ENCODE peak calls at places on chromosomes 11 and 22, in five cellular contexts. C, E, O, B and Z are unnamed samples.

GRCh38 chr11:68686486-68686885 is 2.1 kb downstream of the GAL start:
- DNase-seq in O (no peak), B (no peak), E (no peak), C (no peak), Z (no peak)

GRCh38 chr22:24423519-24424000 is 3.8 kb upstream of the ADORA2A start:
- DNase-seq in C (peak; percentile 50), O (no peak), E (no peak), B (no peak), Z (no peak)

GRCh38 chr11:91673705-91674104 is 550.9 kb upstream of the FAT3 start:
- DNase-seq in B (no peak), C (no peak), O (no peak), E (no peak), Z (no peak)

GRCh38 chr11:69352715-69353325 is 58.9 kb downstream of the MYEOV start:
- DNase-seq in B (peak; percentile 94), E (peak; percentile 99), O (peak; percentile 58), C (no peak), Z (no peak)

GRCh38 chr22:35782504-35782903 is 64.8 kb downstream of the APOL5 start:
- DNase-seq in E (no peak), O (no peak), C (no peak), B (no peak), Z (no peak)

GRCh38 chr11:487571-488021 is 19.4 kb downstream of the RNH1 start:
- DNase-seq in O (no peak), B (no peak), C (no peak), E (no peak), Z (no peak)

GRCh38 chr22:38098410-38099249 is 11.9 kb downstream of the BAIAP2L2 start:
- DNase-seq in B (no peak), O (no peak), E (peak; percentile 69), C (no peak), Z (no peak)

GRCh38 chr22:40714514-40714966 is 35.3 kb downstream of the MCHR1 start:
- DNase-seq in E (peak; percentile 68), O (no peak), C (no peak), B (peak; percentile 77), Z (peak; percentile 30)

GRCh38 chr11:45906096-45906682 is 882 bp downstream of the FREY1 start:
- DNase-seq in B (no peak), C (no peak), O (no peak), E (no peak), Z (no peak)

GRCh38 chr11:123020968-123021367 is 39.3 kb upstream of the BSX start:
- DNase-seq in E (peak; percentile 49), O (no peak), C (peak; percentile 31), B (peak; percentile 22), Z (peak; percentile 27)

GRCh38 chr11:106456651-106457050 is 379.2 kb downstream of the AASDHPPT start:
- DNase-seq in B (no peak), C (no peak), E (peak; percentile 50), O (no peak), Z (no peak)

GRCh38 chr22:50526849-50527801 is 1.7 kb upstream of the SCO2 start:
- DNase-seq in C (no peak), B (no peak), O (no peak), E (no peak), Z (no peak)

GRCh38 chr22:17087176-17088131 is 2.7 kb downstream of the IL17RA start:
- DNase-seq in O (no peak), E (peak; percentile 91), B (no peak), C (peak; percentile 87), Z (no peak)

GRCh38 chr22:39852799-39853198 is 40.8 kb downstream of the ENTHD1 start:
- DNase-seq in O (no peak), B (no peak), E (no peak), C (no peak), Z (no peak)

GRCh38 chr22:20033045-20033706 is 12.3 kb downstream of the TANGO2 start:
- DNase-seq in E (no peak), O (no peak), C (no peak), B (no peak), Z (peak; percentile 67)

GRCh38 chr11:57303280-57303989 is 21.3 kb downstream of the TNKS1BP1 start:
- DNase-seq in E (no peak), B (no peak), O (no peak), C (no peak), Z (no peak)

GRCh38 chr11:45233121-45233803 is 52.9 kb downstream of the SYT13 start:
- DNase-seq in O (peak; percentile 50), E (peak; percentile 37), C (peak; percentile 24), B (peak; percentile 11), Z (peak; percentile 38)

GRCh38 chr22:44576311-44577260 is 78.6 kb upstream of the RTL6 start:
- DNase-seq in E (no peak), O (no peak), C (no peak), B (no peak), Z (no peak)

GRCh38 chr11:9057032-9057431 is 34.4 kb downstream of the SCUBE2 start:
- DNase-seq in E (peak; percentile 12), O (no peak), C (no peak), B (no peak), Z (no peak)

GRCh38 chr11:115104851-115105453 is 399.3 kb downstream of the CADM1 start:
- DNase-seq in B (peak; percentile 53), E (no peak), O (no peak), C (no peak), Z (no peak)

GRCh38 chr11:33067294-33067693 is 27.9 kb downstream of the TCP11L1 start:
- DNase-seq in C (no peak), B (no peak), E (no peak), O (no peak), Z (no peak)